ENCODE peak calls at places on chromosome 9, in eight cellular contexts. X is ovary, L is tibial artery, U is fibroblast of mammary gland, G is neural progenitor cell, N is upper lobe of right lung, I is colonic mucosa, Y is Peyer's patch. F is an unnamed sample.

GRCh38 chr9:35748858-35749514 is at the start of the genes GBA2 and RGP1:
- DNase-seq in I (peak; percentile 90), U (peak; percentile 61), N (peak; percentile 94), X (peak; percentile 87), Y (peak; percentile 76), L (peak; percentile 71), G (peak; percentile 89), F (peak; percentile 86)

GRCh38 chr9:27348785-27349489 is 52.0 kb upstream of the EQTN start:
- DNase-seq in Y (no peak), X (no peak), G (no peak), U (no peak), N (no peak), I (no peak), L (no peak), F (no peak)

GRCh38 chr9:137194909-137195308 is 5.6 kb downstream of the TPRN start:
- DNase-seq in L (no peak), I (peak; percentile 84), X (no peak), U (no peak), Y (no peak), G (no peak), N (no peak), F (no peak)

GRCh38 chr9:93265301-93265971 is 81.5 kb downstream of the WNK2 start:
- DNase-seq in X (no peak), Y (peak; percentile 3), N (no peak), I (peak; percentile 12), G (no peak), L (peak; percentile 9), U (no peak), F (no peak)

GRCh38 chr9:5460157-5460556 is 9.8 kb downstream of the CD274 start:
- DNase-seq in L (no peak), G (no peak), I (no peak), N (no peak), X (no peak), Y (no peak), U (no peak), F (no peak)

GRCh38 chr9:34710023-34710422 is at the start of gene CCL21:
- DNase-seq in G (no peak), X (peak; percentile 73), Y (peak; percentile 20), U (no peak), N (no peak), L (peak; percentile 53), I (no peak), F (peak; percentile 79)

GRCh38 chr9:37678789-37679273 is 28.1 kb downstream of the FRMPD1 start:
- DNase-seq in G (no peak), Y (no peak), L (no peak), I (no peak), U (peak; percentile 12), X (no peak), N (no peak), F (no peak)

GRCh38 chr9:112556497-112557085 is 70.0 kb downstream of the KIAA1958 start:
- DNase-seq in N (no peak), X (no peak), Y (no peak), L (no peak), U (peak; percentile 40), I (no peak), G (no peak), F (no peak)

GRCh38 chr9:138071292-138071691 is 193.7 kb downstream of the CACNA1B start:
- DNase-seq in L (no peak), U (no peak), G (no peak), Y (peak; percentile 8), N (peak; percentile 43), X (no peak), I (no peak), F (no peak)

GRCh38 chr9:5920860-5921328 is 30.2 kb downstream of the MLANA start:
- DNase-seq in I (no peak), G (no peak), X (no peak), N (no peak), U (peak; percentile 60), Y (no peak), L (no peak), F (no peak)

GRCh38 chr9:92714787-92715487 is 45.0 kb upstream of the IPPK start:
- DNase-seq in I (no peak), G (no peak), L (no peak), U (no peak), X (peak; percentile 88), N (no peak), Y (no peak), F (peak; percentile 51)

GRCh38 chr9:22307013-22307711 is 139.5 kb upstream of the DMRTA1 start:
- DNase-seq in I (peak; percentile 19), Y (no peak), N (no peak), U (peak; percentile 77), G (peak; percentile 85), X (no peak), L (no peak), F (no peak)

GRCh38 chr9:26125693-26126092 is 447.4 kb upstream of the TUSC1 start:
- DNase-seq in X (no peak), U (no peak), G (no peak), Y (no peak), I (no peak), N (no peak), L (no peak), F (no peak)

GRCh38 chr9:108094676-108094993 is 605.1 kb upstream of the KLF4 start:
- DNase-seq in N (no peak), U (peak; percentile 71), Y (no peak), I (no peak), L (no peak), G (no peak), X (no peak), F (no peak)

GRCh38 chr9:89465726-89466308 is 32.1 kb downstream of the SEMA4D start:
- DNase-seq in Y (no peak), I (no peak), U (no peak), L (no peak), N (no peak), G (no peak), X (no peak), F (no peak)

GRCh38 chr9:77750284-77750683 is 102.2 kb upstream of the GNA14 start:
- DNase-seq in I (no peak), X (no peak), L (no peak), Y (no peak), G (no peak), N (no peak), U (peak; percentile 51), F (no peak)

GRCh38 chr9:71036501-71036900 is 84.9 kb downstream of the TRPM3 start:
- DNase-seq in N (no peak), X (no peak), L (no peak), G (no peak), U (peak; percentile 45), I (no peak), Y (no peak), F (no peak)

GRCh38 chr9:69472101-69472625 is 147.1 kb downstream of the ENTREP1 start:
- DNase-seq in N (no peak), X (no peak), Y (no peak), G (no peak), L (no peak), I (no peak), U (no peak), F (no peak)

GRCh38 chr9:125075997-125076396 is 67.3 kb downstream of the SCAI start:
- DNase-seq in X (no peak), N (no peak), U (peak; percentile 4), I (no peak), G (no peak), L (no peak), Y (no peak), F (no peak)

GRCh38 chr9:128575921-128576320 is 23.5 kb downstream of the SPTAN1 start:
- DNase-seq in N (no peak), G (no peak), X (no peak), L (no peak), I (no peak), Y (no peak), U (no peak), F (no peak)

GRCh38 chr9:14500705-14501104 is 186.8 kb upstream of the NFIB start:
- DNase-seq in N (no peak), Y (no peak), U (no peak), L (no peak), X (no peak), I (no peak), G (peak; percentile 9), F (no peak)

GRCh38 chr9:15403155-15403554 is 19.5 kb upstream of the SNAPC3 start:
- DNase-seq in Y (no peak), L (no peak), N (no peak), I (no peak), G (peak; percentile 58), X (no peak), U (peak; percentile 23), F (no peak)

GRCh38 chr9:120711841-120712538 is 2.3 kb downstream of the MEGF9 start:
- DNase-seq in Y (no peak), X (no peak), U (peak; percentile 30), G (no peak), N (no peak), I (no peak), L (no peak), F (no peak)

GRCh38 chr9:93090091-93090655 is 5.8 kb upstream of the CARD19 start:
- DNase-seq in X (peak; percentile 14), L (no peak), Y (no peak), U (no peak), I (peak; percentile 7), G (peak; percentile 0), N (peak; percentile 3), F (no peak)

GRCh38 chr9:99411479-99412100 is 189.5 kb downstream of the SEC61B start:
- DNase-seq in Y (no peak), N (no peak), I (no peak), X (no peak), U (no peak), G (peak; percentile 45), L (no peak), F (no peak)

GRCh38 chr9:17528859-17529258 is 50.0 kb upstream of the SH3GL2 start:
- DNase-seq in X (no peak), I (no peak), N (no peak), L (no peak), U (peak; percentile 23), G (peak; percentile 22), Y (no peak), F (no peak)
- TF ChIP-seq CTCF in X (no peak), I (no peak), N (peak; percentile 30), L (no peak), U (peak; percentile 32), G (peak; percentile 61), Y (no peak), F (peak; percentile 40)

DNA sequence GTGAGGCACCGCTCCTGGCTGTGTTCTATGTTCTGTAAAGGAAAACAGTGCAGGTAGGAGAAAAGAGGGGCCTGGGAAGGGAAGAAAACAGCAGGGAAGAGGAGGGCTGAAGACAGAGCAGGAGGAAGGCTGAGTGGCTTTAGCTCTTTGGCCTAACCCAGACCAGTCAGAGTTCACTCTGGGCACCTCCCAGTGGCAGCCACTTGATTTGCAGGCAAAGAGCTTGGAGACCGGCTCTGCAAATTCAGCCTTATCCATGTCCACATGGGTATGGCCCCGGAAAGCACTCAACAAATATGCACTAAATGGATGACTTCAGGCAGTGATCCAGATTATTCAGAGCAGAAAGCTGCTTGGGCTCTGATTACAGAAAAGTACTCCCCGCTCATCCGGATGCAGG is 4.4 kb upstream of the RNU6ATAC start:
- DNase-seq in U (no peak), L (no peak), I (no peak), X (no peak), N (no peak), G (no peak), Y (no peak), F (no peak)
- TF ChIP-seq CTCF in U (no peak), L (no peak), I (no peak), X (no peak), N (no peak), G (peak; percentile 24), Y (no peak), F (no peak)

GRCh38 chr9:129783516-129784361 is 19.2 kb upstream of the TOR1B start:
- DNase-seq in I (peak; percentile 79), X (peak; percentile 66), U (peak; percentile 78), L (peak; percentile 73), N (peak; percentile 67), Y (peak; percentile 66), G (peak; percentile 86), F (peak; percentile 36)
- TF ChIP-seq CTCF in I (peak; percentile 91), X (peak; percentile 93), U (peak; percentile 94), L (peak; percentile 96), N (peak; percentile 93), Y (peak; percentile 81), G (peak; percentile 94), F (peak; percentile 94)

GRCh38 chr9:87533291-87533690 is 35.6 kb downstream of the DAPK1 start:
- DNase-seq in U (no peak), L (no peak), G (no peak), I (no peak), Y (no peak), N (no peak), X (no peak), F (no peak)
- TF ChIP-seq CTCF in U (no peak), L (no peak), G (no peak), I (no peak), Y (no peak), N (no peak), X (no peak), F (no peak)

F was measured in left ventricle myocardium inferior.